ENCODE peak calls at places on chromosomes 7 and 10, in six cellular contexts. I, B, X, A, Y and Q are unnamed samples.

GRCh38 chr10:116674901-116675423 is 54.2 kb downstream of the PNLIPRP2 start:
- DNase-seq in B (no peak), I (no peak), Y (no peak), A (no peak), X (no peak), Q (peak)

GRCh38 chr10:9635691-9636090 is 1382.0 kb upstream of the CELF2 start:
- DNase-seq in X (no peak), B (no peak), A (peak), Y (no peak), I (no peak), Q (no peak)

GRCh38 chr10:44990302-44990655 is 10.4 kb upstream of the ZNF22 start:
- DNase-seq in X (no peak), I (peak), Y (peak), A (no peak), B (peak), Q (no peak)

GRCh38 chr7:105016083-105017075 is 2.4 kb downstream of the KMT2E start:
- DNase-seq in B (no peak), X (no peak), I (no peak), A (peak), Y (no peak), Q (no peak)

GRCh38 chr10:102615361-102615760 is 28.9 kb upstream of the TRIM8 start:
- DNase-seq in I (no peak), A (no peak), Y (peak), B (peak), X (no peak), Q (no peak)

GRCh38 chr10:104260775-104261115 is 6.1 kb downstream of the GSTO1 start:
- DNase-seq in A (peak), I (no peak), X (no peak), B (no peak), Y (no peak), Q (no peak)

GRCh38 chr7:133857376-133858119 is 269.6 kb upstream of the LRGUK start:
- DNase-seq in Y (peak), X (no peak), I (no peak), A (no peak), B (no peak), Q (no peak)

GRCh38 chr7:84251183-84251845 is 56.7 kb upstream of the SEMA3A start:
- DNase-seq in Y (no peak), I (no peak), X (no peak), A (peak), B (no peak), Q (no peak)

GRCh38 chr7:24336461-24336860 is 52.5 kb downstream of the NPY start:
- DNase-seq in B (no peak), A (no peak), I (no peak), X (no peak), Y (no peak), Q (no peak)

GRCh38 chr7:65731562-65732035 is 141.3 kb upstream of the VKORC1L1 start:
- DNase-seq in X (peak), A (peak), Y (no peak), I (no peak), B (no peak), Q (no peak)
- H3K4me3 ChIP-seq in X (no peak), A (peak), Y (peak), I (no peak), B (no peak), Q (peak)

GRCh38 chr10:50431791-50432190 is 180.5 kb upstream of the ASAH2 start:
- DNase-seq in I (no peak), Y (no peak), X (no peak), B (no peak), A (peak), Q (no peak)

GRCh38 chr10:50431118-50431517 is 179.8 kb upstream of the ASAH2 start:
- DNase-seq in Y (no peak), A (peak), B (no peak), X (no peak), I (no peak), Q (no peak)

GRCh38 chr10:50423448-50423847 is 172.1 kb upstream of the ASAH2 start:
- DNase-seq in I (no peak), Y (no peak), B (no peak), X (no peak), A (no peak), Q (no peak)

GRCh38 chr10:50422259-50422658 is 170.9 kb upstream of the ASAH2 start:
- DNase-seq in Y (no peak), B (no peak), X (no peak), A (no peak), I (no peak), Q (no peak)

DNA sequence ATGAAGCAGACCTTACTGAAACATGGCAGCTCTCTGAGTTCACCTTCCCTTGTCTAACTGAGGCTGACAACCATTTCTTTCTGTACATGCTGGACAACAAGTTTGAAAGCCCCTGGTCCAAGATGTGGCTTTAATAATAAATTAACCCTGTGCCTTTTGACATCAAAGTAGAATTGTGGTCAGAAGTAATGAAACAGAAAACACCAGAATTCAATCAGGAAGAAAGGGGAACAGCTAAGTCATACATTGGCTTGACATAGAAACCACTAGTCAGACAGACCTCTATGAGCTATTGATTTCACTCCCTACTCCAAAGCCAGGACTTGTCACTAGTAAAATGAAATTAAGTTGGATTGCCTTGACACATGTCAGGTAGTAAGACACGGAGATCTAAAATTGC is 175.2 kb upstream of the ASAH2 start:
- DNase-seq in A (no peak), I (no peak), X (no peak), B (no peak), Y (no peak), Q (no peak)
- H3K4me3 ChIP-seq in A (no peak), I (no peak), X (no peak), B (no peak), Y (no peak), Q (no peak)

DNA sequence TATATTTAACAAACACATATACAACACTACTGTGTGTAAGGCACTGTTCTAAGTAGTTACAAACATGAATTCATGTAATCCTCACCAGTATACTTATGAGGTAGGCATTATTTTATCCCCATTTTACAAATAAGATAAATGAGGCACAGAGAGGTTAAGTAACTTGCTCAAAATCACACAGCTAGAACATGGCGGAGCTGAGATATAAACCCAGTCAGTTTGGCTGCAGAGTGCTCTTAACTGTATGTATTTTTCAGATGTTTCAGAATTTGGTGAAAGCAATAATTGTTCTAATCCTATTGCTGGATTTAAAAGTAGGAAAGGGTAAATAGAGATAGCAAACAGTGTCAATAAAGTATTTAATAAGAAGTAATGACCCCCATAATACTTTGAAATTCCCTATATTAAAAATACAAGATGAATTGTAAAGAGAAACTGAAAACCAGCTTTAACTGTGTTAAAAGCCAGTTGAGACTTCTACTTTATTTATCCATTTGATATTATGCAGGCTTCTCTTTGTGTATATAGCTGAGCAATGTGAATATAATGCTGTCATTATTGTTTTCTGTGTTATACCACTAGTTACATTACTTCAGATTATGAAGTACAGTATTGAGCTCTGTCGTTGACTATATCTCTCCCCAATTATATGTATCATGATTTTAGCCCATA is 32.3 kb upstream of the RPA3 start:
- DNase-seq in A (no peak), I (no peak), X (no peak), Y (no peak), B (no peak), Q (no peak)
- H3K4me3 ChIP-seq in A (no peak), I (no peak), X (no peak), Y (no peak), B (no peak), Q (no peak)

DNA sequence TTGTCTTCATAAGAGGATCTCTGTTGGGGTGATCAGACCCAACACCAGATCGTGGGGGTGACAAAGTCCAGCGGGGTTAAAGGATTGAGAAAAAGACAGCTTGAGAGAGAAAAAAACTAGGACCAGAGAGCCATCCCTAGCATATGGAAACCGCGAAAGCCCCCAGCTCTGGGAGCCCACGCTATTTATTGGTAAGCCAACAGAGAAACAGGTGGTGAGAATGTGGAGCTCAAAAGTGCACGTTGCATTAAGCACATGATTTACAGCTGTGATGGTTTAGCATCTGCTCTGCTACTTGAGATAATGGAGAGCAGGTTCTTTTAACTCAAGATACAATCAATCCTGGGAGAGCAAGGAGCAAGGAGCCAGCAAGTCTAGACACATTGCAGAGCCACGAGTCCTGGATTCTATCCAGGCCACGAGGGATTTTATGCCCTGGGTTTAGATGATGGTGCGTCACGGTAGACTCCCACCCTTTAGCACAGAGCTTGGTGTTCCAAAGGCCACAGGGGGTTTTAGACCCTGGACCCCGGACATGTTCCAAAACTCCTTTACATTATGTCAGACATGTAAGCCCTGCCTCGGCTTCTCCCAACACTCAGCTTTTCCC is 755.2 kb upstream of the SORCS1 start:
- DNase-seq in A (no peak), B (no peak), Y (no peak), I (no peak), X (no peak), Q (no peak)
- H3K4me3 ChIP-seq in A (no peak), B (no peak), Y (no peak), I (no peak), X (no peak), Q (no peak)

GRCh38 chr10:11264481-11265044 is 246.9 kb downstream of the CELF2 start:
- DNase-seq in X (no peak), B (no peak), Y (no peak), A (no peak), I (no peak), Q (no peak)

GRCh38 chr10:11272915-11273389 is 255.3 kb downstream of the CELF2 start:
- DNase-seq in A (no peak), B (no peak), Y (no peak), I (no peak), X (no peak), Q (no peak)

GRCh38 chr10:11270858-11271179 is 253.1 kb downstream of the CELF2 start:
- DNase-seq in B (no peak), A (no peak), Y (no peak), I (no peak), X (no peak), Q (no peak)

GRCh38 chr10:11265486-11265885 is 247.8 kb downstream of the CELF2 start:
- DNase-seq in A (no peak), I (no peak), X (no peak), B (no peak), Y (no peak), Q (no peak)

DNA sequence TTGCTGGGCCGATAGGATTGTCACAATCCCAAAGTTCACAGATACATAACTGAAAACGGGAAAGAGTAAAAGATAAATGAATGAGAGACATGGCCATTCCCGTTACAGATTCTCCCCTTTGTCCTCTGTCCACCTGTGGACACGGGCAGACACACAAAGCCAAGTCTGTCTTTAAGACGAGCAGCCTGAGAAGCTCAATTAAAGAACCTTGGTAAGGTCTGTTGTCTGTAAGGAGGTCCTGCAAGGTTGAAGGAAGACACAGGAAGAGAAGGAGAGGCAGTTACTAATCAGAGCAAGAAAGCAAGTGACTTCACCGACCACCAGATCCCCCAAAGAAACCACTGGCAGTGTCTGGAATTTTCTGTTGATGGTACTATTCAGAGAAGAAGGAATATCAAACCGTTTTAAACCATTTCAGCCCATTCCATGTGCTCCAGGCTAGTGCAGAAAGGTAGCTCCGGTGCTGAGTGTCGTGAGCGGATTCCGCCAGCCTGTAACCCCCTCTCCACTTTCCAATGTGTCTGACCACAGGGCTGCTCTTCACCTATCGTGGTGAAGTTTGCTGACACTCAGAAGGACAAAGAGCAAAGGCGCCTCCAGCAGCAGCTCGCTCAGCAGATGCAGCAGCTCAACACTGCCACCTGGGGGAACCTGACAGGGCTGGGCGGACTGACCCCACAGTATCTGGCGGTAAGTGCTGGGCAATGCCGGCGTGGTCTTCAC is 252.6 kb downstream of the CELF2 start:
- DNase-seq in A (peak), I (peak), Y (peak), X (peak), B (peak), Q (peak)
- H3K4me3 ChIP-seq in A (no peak), I (no peak), Y (no peak), X (no peak), B (no peak), Q (no peak)

DNA sequence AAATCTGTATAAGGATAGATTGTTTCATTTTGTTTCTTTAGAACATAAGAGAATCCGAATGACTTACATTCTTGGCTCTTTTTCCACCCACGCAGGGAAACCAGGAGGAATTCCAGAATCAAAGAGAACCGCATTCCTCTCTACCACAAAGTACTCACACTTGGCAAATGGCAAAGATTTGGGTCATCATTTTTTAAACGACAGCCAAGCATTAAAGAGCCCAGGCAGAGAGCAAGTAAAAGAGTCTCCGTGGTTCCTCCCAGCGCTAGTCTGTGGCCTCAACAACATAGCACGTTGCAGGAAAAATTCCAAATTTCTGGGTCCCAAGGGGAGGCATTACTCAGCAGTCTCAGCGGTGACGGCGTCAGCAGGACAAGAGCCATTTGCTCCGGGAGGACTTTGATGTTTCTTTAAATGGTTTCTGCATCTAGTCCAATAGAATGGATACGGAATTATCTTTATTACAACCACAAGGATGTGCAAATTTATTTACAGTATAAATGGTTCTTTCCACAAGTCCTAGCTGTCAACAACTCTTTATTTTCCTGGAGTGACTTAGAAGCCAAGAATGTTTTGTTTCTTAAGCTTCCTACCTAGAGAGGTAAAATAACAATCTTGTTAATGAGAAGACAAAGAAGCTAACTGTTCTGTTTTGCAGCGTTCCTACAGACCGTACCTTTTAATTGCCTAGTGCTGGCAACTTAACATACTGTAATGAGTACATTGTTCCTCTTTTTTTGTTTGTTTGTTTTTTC is 232.5 kb downstream of the SKIDA1 start:
- DNase-seq in A (peak), B (no peak), I (peak), X (peak), Y (peak), Q (peak)
- H3K4me3 ChIP-seq in A (peak), B (no peak), I (no peak), X (no peak), Y (peak), Q (no peak)

GRCh38 chr10:112956631-112957350 is 6.7 kb downstream of the TCF7L2 start:
- DNase-seq in Y (no peak), I (no peak), A (no peak), B (no peak), X (peak), Q (no peak)
- H3K4me3 ChIP-seq in Y (no peak), I (no peak), A (no peak), B (no peak), X (no peak), Q (no peak)

GRCh38 chr7:100431286-100431735 is 1.7 kb downstream of the MEPCE start:
- DNase-seq in B (no peak), X (no peak), I (no peak), A (no peak), Y (no peak), Q (no peak)
- H3K4me3 ChIP-seq in B (peak), X (no peak), I (no peak), A (no peak), Y (no peak), Q (peak)

GRCh38 chr10:25467861-25468260 is 293.1 kb downstream of the GPR158 start:
- DNase-seq in A (no peak), B (no peak), X (no peak), I (no peak), Y (no peak), Q (no peak)

GRCh38 chr10:25465582-25466372 is 291.0 kb downstream of the GPR158 start:
- DNase-seq in A (no peak), X (no peak), I (no peak), Y (no peak), B (no peak), Q (no peak)
- H3K4me3 ChIP-seq in A (no peak), X (no peak), I (no peak), Y (no peak), B (no peak), Q (no peak)